ENCODE peak calls at places on chromosomes 11 and 22, in seven cellular contexts. D is HFF-Myc, M is upper lobe of right lung, X is thyroid gland, E is PC-3, W is MM.1S, B is type B pancreatic cell. P is an unnamed sample.
A peak's percentile ranks its signal among the peaks of the same experiment; 100 is the strongest.

GRCh38 chr11:118604566-118604965 is 2.8 kb upstream of the PHLDB1 start:
- DNase-seq in D (no peak), E (no peak), M (no peak), W (no peak), B (no peak), X (no peak), P (no peak)

GRCh38 chr11:132972565-132972964 is 559.7 kb downstream of the OPCML start:
- DNase-seq in X (no peak), B (no peak), W (no peak), M (no peak), D (no peak), E (no peak), P (peak; percentile 24)

GRCh38 chr11:61098778-61099177 is 3.5 kb upstream of the CD5 start:
- DNase-seq in E (no peak), W (no peak), B (no peak), M (no peak), D (no peak), X (no peak), P (no peak)

GRCh38 chr11:63769044-63769718 is 606 bp upstream of the ZFTA start:
- DNase-seq in M (peak; percentile 70), X (peak; percentile 20), B (peak; percentile 72), W (peak; percentile 47), E (peak; percentile 46), D (no peak), P (peak; percentile 24)

GRCh38 chr11:70071996-70072395 is 6.1 kb upstream of the ANO1 start:
- DNase-seq in D (no peak), B (peak; percentile 36), W (no peak), M (peak; percentile 29), X (no peak), E (no peak), P (no peak)

GRCh38 chr11:118306556-118306955 is 2.0 kb downstream of the CD3E start:
- DNase-seq in B (no peak), D (no peak), X (no peak), E (no peak), W (no peak), M (no peak), P (no peak)

GRCh38 chr11:46296520-46297448 is 19.3 kb downstream of the CREB3L1 start:
- DNase-seq in W (no peak), B (peak; percentile 79), E (peak; percentile 19), X (no peak), M (no peak), D (peak; percentile 71), P (peak; percentile 37)

GRCh38 chr22:50186181-50186731 is 543 bp downstream of the TRABD start:
- DNase-seq in B (no peak), E (no peak), M (no peak), D (no peak), X (no peak), W (no peak), P (no peak)

GRCh38 chr11:7436657-7437056 is 48.6 kb upstream of the OLFML1 start:
- DNase-seq in M (no peak), W (peak; percentile 36), X (no peak), D (no peak), B (no peak), E (no peak), P (no peak)

GRCh38 chr11:102448869-102449224 is 3.7 kb downstream of the TMEM123 start:
- DNase-seq in M (no peak), E (no peak), X (peak; percentile 24), D (no peak), W (no peak), B (no peak), P (no peak)

GRCh38 chr11:22133785-22134184 is 59.1 kb upstream of the ANO5 start:
- DNase-seq in D (no peak), W (no peak), M (no peak), X (no peak), E (no peak), B (no peak), P (no peak)

GRCh38 chr11:117668291-117668690 is 128.7 kb downstream of the DSCAML1 start:
- DNase-seq in D (no peak), M (no peak), B (no peak), X (no peak), W (no peak), E (no peak), P (no peak)

GRCh38 chr11:132300283-132300682 is 929.9 kb downstream of the NTM start:
- DNase-seq in X (no peak), E (peak; percentile 11), W (no peak), B (no peak), M (no peak), D (no peak), P (no peak)

GRCh38 chr11:129315781-129316579 is 59.7 kb upstream of the BARX2 start:
- DNase-seq in W (no peak), M (peak; percentile 81), D (no peak), E (peak; percentile 89), X (no peak), B (peak; percentile 75), P (no peak)

GRCh38 chr11:25793637-25794036 is 538.3 kb upstream of the ANO3 start:
- DNase-seq in M (no peak), X (no peak), B (no peak), D (no peak), W (no peak), E (no peak), P (no peak)

GRCh38 chr11:44371706-44372105 is 61.8 kb upstream of the ALX4 start:
- DNase-seq in D (no peak), B (no peak), E (no peak), M (no peak), W (no peak), X (no peak), P (no peak)

GRCh38 chr11:74319139-74319538 is 7.7 kb upstream of the P4HA3 start:
- DNase-seq in B (no peak), M (no peak), W (no peak), X (no peak), D (peak; percentile 67), E (peak; percentile 98), P (no peak)

GRCh38 chr11:76782526-76783293 is 446 bp upstream of the TSKU start:
- DNase-seq in X (peak; percentile 90), M (peak; percentile 91), D (peak; percentile 90), E (peak; percentile 89), B (peak; percentile 94), W (peak; percentile 91), P (peak; percentile 89)

GRCh38 chr11:130907229-130907628 is 9.1 kb downstream of the SNX19 start:
- DNase-seq in B (no peak), W (no peak), D (no peak), E (no peak), X (no peak), M (no peak), P (no peak)

GRCh38 chr11:130902380-130902779 is 13.9 kb downstream of the SNX19 start:
- DNase-seq in X (no peak), M (no peak), D (no peak), E (no peak), W (no peak), B (no peak), P (no peak)

GRCh38 chr11:130906616-130907015 is 9.7 kb downstream of the SNX19 start:
- DNase-seq in W (no peak), E (no peak), M (no peak), D (no peak), X (no peak), B (no peak), P (no peak)

GRCh38 chr11:130905512-130905911 is 10.8 kb downstream of the SNX19 start:
- DNase-seq in D (no peak), M (no peak), B (no peak), E (no peak), X (no peak), W (no peak), P (no peak)

DNA sequence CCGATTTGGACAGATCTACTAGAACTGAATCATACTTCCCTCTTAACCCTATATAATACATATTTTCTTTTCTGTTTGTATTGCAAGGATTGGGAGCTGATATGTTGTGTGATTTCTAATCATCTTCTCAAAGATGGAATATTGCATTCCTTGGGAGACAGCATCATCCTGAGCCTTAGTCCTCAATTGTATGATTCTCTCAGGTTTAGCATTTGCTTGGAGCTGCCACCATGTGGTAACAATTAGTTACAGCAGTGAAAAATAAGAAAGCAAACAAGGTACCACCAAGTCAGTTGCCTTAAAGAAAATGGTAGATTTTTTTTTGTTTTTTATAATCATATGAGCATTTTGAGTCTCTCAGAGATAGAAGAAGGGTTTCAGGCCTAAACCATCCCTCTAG is 11.9 kb downstream of the SNX19 start:
- DNase-seq in E (peak; percentile 45), M (no peak), B (no peak), X (no peak), W (peak; percentile 20), D (no peak), P (no peak)
- TF ChIP-seq CTCF in E (peak; percentile 74), M (peak; percentile 31), B (peak; percentile 64), X (no peak), W (peak; percentile 52), D (peak; percentile 20), P (peak; percentile 53)

GRCh38 chr11:72814831-72815618 is 814 bp downstream of the ATG16L2 start:
- DNase-seq in X (no peak), D (no peak), W (peak; percentile 85), B (peak; percentile 76), M (peak; percentile 75), E (peak; percentile 70), P (no peak)
- TF ChIP-seq CTCF in X (no peak), D (no peak), W (no peak), B (peak; percentile 4), M (no peak), E (peak; percentile 22), P (peak; percentile 22)

GRCh38 chr11:123650901-123651300 is 3.5 kb downstream of the SCN3B start:
- DNase-seq in B (no peak), M (no peak), D (no peak), W (no peak), X (no peak), E (peak; percentile 18), P (no peak)

GRCh38 chr11:123659311-123659710 is 4.9 kb upstream of the SCN3B start:
- DNase-seq in B (no peak), W (no peak), X (no peak), M (no peak), D (no peak), E (no peak), P (no peak)

GRCh38 chr11:123654566-123655081 is at the start of gene SCN3B:
- DNase-seq in X (peak; percentile 72), E (peak; percentile 74), B (peak; percentile 85), W (peak; percentile 52), D (peak; percentile 10), M (peak; percentile 75), P (peak; percentile 68)

GRCh38 chr11:123653997-123654565 is 343 bp downstream of the SCN3B start:
- DNase-seq in X (peak; percentile 58), B (no peak), D (no peak), E (peak; percentile 16), M (peak; percentile 71), W (peak; percentile 31), P (no peak)

DNA sequence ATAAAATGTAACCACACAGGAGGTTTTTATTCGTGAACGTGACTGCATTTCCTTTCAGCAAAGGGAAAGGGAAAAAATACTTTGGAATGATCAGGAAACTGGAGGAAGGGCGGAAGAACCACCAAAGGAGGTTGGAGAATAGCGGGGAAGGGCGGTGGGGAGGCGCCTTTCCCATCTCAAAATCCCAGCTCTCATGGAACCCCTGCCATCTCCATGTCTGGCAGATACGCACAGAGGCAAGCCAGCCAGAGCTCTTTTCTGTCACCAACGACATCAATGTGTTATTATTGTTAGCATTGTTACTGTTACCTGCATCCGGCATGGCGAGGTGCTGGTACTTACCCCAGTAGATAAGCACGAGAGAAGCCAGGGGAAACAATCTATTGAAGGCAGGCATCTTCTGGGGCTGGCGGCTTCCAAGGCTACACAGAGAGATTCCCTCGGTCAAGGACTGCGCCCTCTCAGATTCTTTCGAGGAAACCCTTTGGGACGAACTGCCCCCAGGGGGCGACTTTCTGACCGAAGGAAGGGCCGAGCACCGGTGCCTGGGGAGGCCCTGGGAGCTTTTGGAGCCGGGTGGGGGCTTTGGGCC is 923 bp downstream of the SCN3B start:
- DNase-seq in E (peak; percentile 19), B (no peak), W (no peak), X (no peak), M (no peak), D (no peak), P (peak; percentile 45)
- TF ChIP-seq CTCF in E (peak; percentile 48), B (peak; percentile 51), W (peak; percentile 17), X (no peak), M (peak; percentile 8), D (peak; percentile 20), P (peak; percentile 51)

GRCh38 chr11:1839924-1840779 is 1.4 kb downstream of the TNNI2 start:
- DNase-seq in B (no peak), W (no peak), E (no peak), X (peak; percentile 16), M (peak; percentile 87), D (no peak), P (no peak)
- TF ChIP-seq CTCF in B (no peak), W (no peak), E (no peak), X (no peak), M (no peak), D (no peak), P (no peak)